ENCODE peak calls at places on chromosomes 2 and 18, in five cellular contexts. K, R, U, M and C are unnamed samples.

GRCh38 chr2:190746971-190747761 is 98.3 kb downstream of the NAB1 start:
- DNase-seq in K (no peak), R (peak), U (no peak), M (no peak), C (no peak)

GRCh38 chr2:223217373-223217772 is 165.4 kb downstream of the KCNE4 start:
- DNase-seq in K (no peak), R (peak), U (no peak), M (no peak), C (no peak)

GRCh38 chr2:36318547-36318946 is 37.0 kb upstream of the CRIM1 start:
- DNase-seq in K (no peak), R (no peak), U (no peak), M (no peak), C (no peak)

GRCh38 chr2:24342110-24342910 is 18.0 kb downstream of the ITSN2 start:
- DNase-seq in K (no peak), R (peak), U (peak), M (no peak), C (no peak)

GRCh38 chr2:109062558-109063325 is 66.3 kb upstream of the SH3RF3 start:
- DNase-seq in K (peak), R (no peak), U (no peak), M (no peak), C (no peak)

GRCh38 chr18:10291568-10291981 is 162.9 kb upstream of the APCDD1 start:
- DNase-seq in K (no peak), R (peak), U (no peak), M (no peak), C (no peak)

GRCh38 chr2:168208652-168209051 is 38.7 kb downstream of the STK39 start:
- DNase-seq in K (no peak), R (peak), U (no peak), M (no peak), C (no peak)

GRCh38 chr18:9535430-9535972 is 60.2 kb downstream of the RALBP1 start:
- DNase-seq in K (no peak), R (peak), U (no peak), M (no peak), C (no peak)

GRCh38 chr2:77018219-77018618 is 504.0 kb downstream of the LRRTM4 start:
- DNase-seq in K (no peak), R (no peak), U (no peak), M (no peak), C (no peak)

GRCh38 chr18:22223263-22223960 is 54.0 kb downstream of the GATA6 start:
- DNase-seq in K (no peak), R (peak), U (no peak), M (no peak), C (no peak)

GRCh38 chr2:213232649-213233437 is 51.4 kb upstream of the SPAG16 start:
- DNase-seq in K (peak), R (peak), U (peak), M (peak), C (peak)

GRCh38 chr18:26863921-26864497 is 1.5 kb downstream of the AQP4 start:
- DNase-seq in K (no peak), R (no peak), U (no peak), M (no peak), C (no peak)

GRCh38 chr18:63016270-63016669 is 300.9 kb downstream of the PHLPP1 start:
- DNase-seq in K (no peak), R (peak), U (peak), M (peak), C (no peak)

GRCh38 chr2:239266779-239267410 is 133.9 kb downstream of the HDAC4 start:
- DNase-seq in K (peak), R (no peak), U (no peak), M (no peak), C (no peak)

GRCh38 chr2:10844083-10844482 is 31.5 kb upstream of the PDIA6 start:
- DNase-seq in K (no peak), R (peak), U (no peak), M (no peak), C (no peak)

GRCh38 chr18:78740876-78741275 is 238.7 kb upstream of the SALL3 start:
- DNase-seq in K (peak), R (no peak), U (no peak), M (no peak), C (no peak)

GRCh38 chr2:64276417-64277095 is 132.3 kb upstream of the PELI1 start:
- DNase-seq in K (no peak), R (no peak), U (no peak), M (no peak), C (no peak)

GRCh38 chr2:163732718-163733117 is 3.1 kb downstream of the FIGN start:
- DNase-seq in K (no peak), R (no peak), U (no peak), M (peak), C (no peak)

GRCh38 chr2:55718165-55719008 is 24.7 kb upstream of the PNPT1 start:
- DNase-seq in K (no peak), R (peak), U (peak), M (peak), C (no peak)

GRCh38 chr2:136214284-136214683 is 96.3 kb upstream of the CXCR4 start:
- DNase-seq in K (no peak), R (no peak), U (no peak), M (no peak), C (no peak)

GRCh38 chr18:2173464-2173863 is 397.8 kb downstream of the METTL4 start:
- DNase-seq in K (no peak), R (peak), U (no peak), M (no peak), C (no peak)

DNA sequence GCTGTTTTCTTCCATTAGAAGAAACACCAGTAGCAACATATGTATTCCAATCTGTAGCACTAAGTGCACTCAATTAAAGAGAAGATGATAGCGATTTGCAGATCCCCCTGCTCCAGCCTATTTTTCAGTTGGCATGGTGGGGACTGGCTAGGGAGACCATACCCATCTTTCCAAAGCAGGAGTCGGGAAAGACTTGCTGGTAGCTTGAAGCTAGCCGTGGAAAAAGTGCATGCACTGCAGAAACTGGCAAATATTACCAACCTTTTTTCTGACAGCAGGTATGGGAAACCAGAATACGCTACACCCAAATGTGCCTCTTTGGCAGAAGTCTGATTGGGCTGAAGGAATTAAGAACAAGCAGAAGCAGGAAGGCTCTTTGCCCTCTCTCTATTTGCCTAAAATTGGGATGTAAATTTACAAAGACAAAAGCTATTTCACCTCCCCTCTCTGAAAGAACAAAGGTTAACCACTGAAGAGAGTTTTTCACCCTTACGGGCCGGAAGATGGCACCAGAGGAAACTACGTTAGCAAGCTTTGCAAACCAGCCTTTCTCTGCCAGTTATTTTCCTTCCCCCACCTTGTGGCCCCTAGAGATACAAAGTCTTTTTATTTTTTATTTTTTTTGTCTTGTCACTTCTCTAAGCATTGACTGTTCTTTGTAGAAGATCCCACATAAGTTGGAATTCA is 273.1 kb downstream of the DLGAP1 start:
- DNase-seq in K (no peak), R (no peak), U (no peak), M (no peak), C (no peak)
- TF ChIP-seq CTCF in K (no peak), R (no peak), U (no peak), M (no peak), C (no peak)

GRCh38 chr2:237240252-237240651 is 154.6 kb downstream of the COPS8 start:
- DNase-seq in K (no peak), R (no peak), U (no peak), M (no peak), C (no peak)

GRCh38 chr2:237242091-237242536 is 156.4 kb downstream of the COPS8 start:
- DNase-seq in K (no peak), R (no peak), U (no peak), M (no peak), C (no peak)

GRCh38 chr2:237244976-237245646 is 159.4 kb downstream of the COPS8 start:
- DNase-seq in K (no peak), R (no peak), U (no peak), M (no peak), C (no peak)

GRCh38 chr2:237243487-237243886 is 157.8 kb downstream of the COPS8 start:
- DNase-seq in K (no peak), R (no peak), U (no peak), M (no peak), C (no peak)
- TF ChIP-seq CTCF in K (no peak), R (no peak), U (no peak), M (no peak), C (no peak)

GRCh38 chr2:182779323-182779722 is 63.3 kb downstream of the DNAJC10 start:
- DNase-seq in K (no peak), R (no peak), U (no peak), M (no peak), C (no peak)

GRCh38 chr2:182784058-182784706 is 68.1 kb downstream of the DNAJC10 start:
- DNase-seq in K (no peak), R (no peak), U (no peak), M (no peak), C (no peak)

GRCh38 chr2:182784777-182785176 is 68.7 kb downstream of the DNAJC10 start:
- DNase-seq in K (no peak), R (peak), U (peak), M (peak), C (no peak)
- TF ChIP-seq CTCF in K (no peak), R (peak), U (peak), M (peak), C (no peak)

GRCh38 chr2:78865663-78866062 is 159.8 kb upstream of the REG3G start:
- DNase-seq in K (no peak), R (no peak), U (no peak), M (no peak), C (no peak)
- TF ChIP-seq CTCF in K (no peak), R (no peak), U (no peak), M (no peak), C (no peak)

GRCh38 chr18:57135705-57136104 is 11.2 kb upstream of the BOD1L2 start:
- DNase-seq in K (no peak), R (no peak), U (no peak), M (no peak), C (no peak)
- TF ChIP-seq CTCF in K (no peak), R (peak), U (no peak), M (no peak), C (no peak)

DNA sequence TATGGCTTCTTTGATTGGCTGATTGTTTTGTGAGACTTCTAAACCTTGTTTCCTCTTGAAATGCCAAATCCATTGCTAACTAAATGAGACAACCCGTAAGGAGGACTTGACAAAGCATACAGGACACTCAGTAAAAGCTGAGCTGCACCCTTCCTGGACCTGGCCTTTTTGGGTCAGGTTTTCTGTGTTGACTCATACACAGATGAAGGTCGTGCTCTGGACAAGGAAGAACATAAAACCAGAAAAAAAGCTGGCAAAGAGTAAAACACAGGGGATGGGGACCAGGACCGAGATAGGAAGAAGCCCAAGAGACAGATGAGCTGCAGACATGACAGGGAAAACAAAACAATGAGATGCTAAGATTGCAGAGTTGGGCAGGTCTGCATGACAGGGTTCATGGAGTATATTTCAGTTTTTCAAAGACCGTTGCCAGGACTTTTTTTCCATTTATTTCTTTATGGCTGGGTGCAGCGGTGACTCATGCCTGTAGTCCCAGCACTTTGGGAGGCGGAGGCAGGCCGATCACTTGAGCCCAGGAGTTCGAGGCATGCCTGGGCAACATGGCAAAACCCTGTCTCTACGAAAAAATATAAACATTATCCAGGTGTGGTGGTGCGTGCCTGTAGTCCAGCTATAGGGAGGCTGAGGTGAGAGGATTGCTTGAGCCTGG is 41.4 kb downstream of the INO80C start:
- DNase-seq in K (no peak), R (peak), U (no peak), M (no peak), C (no peak)
- TF ChIP-seq CTCF in K (no peak), R (no peak), U (no peak), M (no peak), C (no peak)

GRCh38 chr2:85755122-85756027 is 1.6 kb downstream of the ATOH8 start:
- DNase-seq in K (no peak), R (no peak), U (no peak), M (no peak), C (no peak)
- TF ChIP-seq CTCF in K (no peak), R (no peak), U (no peak), M (no peak), C (no peak)

GRCh38 chr2:88885275-88885674 is 193.8 kb downstream of the RPIA start:
- DNase-seq in K (no peak), R (no peak), U (peak), M (peak), C (no peak)
- TF ChIP-seq CTCF in K (no peak), R (no peak), U (no peak), M (no peak), C (no peak)

GRCh38 chr2:99559075-99559662 is 69.4 kb upstream of the REV1 start:
- DNase-seq in K (peak), R (peak), U (peak), M (peak), C (peak)

GRCh38 chr2:99555410-99555809 is 65.6 kb upstream of the REV1 start:
- DNase-seq in K (no peak), R (no peak), U (no peak), M (no peak), C (no peak)

GRCh38 chr2:99552529-99552928 is 62.7 kb upstream of the REV1 start:
- DNase-seq in K (no peak), R (no peak), U (no peak), M (no peak), C (no peak)

GRCh38 chr2:99550368-99550767 is 60.6 kb upstream of the REV1 start:
- DNase-seq in K (no peak), R (no peak), U (no peak), M (no peak), C (no peak)

GRCh38 chr2:99554238-99554637 is 64.4 kb upstream of the REV1 start:
- DNase-seq in K (no peak), R (no peak), U (no peak), M (no peak), C (no peak)
- TF ChIP-seq CTCF in K (no peak), R (peak), U (no peak), M (no peak), C (no peak)